ENCODE peak calls at places on chromosomes 7 and 10, in five cellular contexts. D, U, P, Z and Q are unnamed samples.

GRCh38 chr7:30912986-30913671 is 1.5 kb downstream of the AQP1 start:
- DNase-seq in U (no peak), D (no peak), P (no peak), Z (no peak), Q (no peak)

GRCh38 chr7:129053938-129054437 is 923 bp downstream of the TNPO3 start:
- DNase-seq in P (no peak), U (peak; percentile 15), Z (no peak), D (peak; percentile 46), Q (no peak)

GRCh38 chr7:98236366-98237185 is 15.5 kb downstream of the TECPR1 start:
- DNase-seq in D (no peak), P (no peak), Z (no peak), U (no peak), Q (no peak)

GRCh38 chr10:15558136-15558535 is 161.6 kb downstream of the ITGA8 start:
- DNase-seq in D (peak; percentile 89), Z (no peak), P (no peak), U (no peak), Q (peak; percentile 95)

GRCh38 chr7:142508251-142508650 is 241.0 kb upstream of the PRSS1 start:
- DNase-seq in Z (no peak), P (no peak), U (no peak), D (no peak), Q (peak; percentile 77)

GRCh38 chr10:122279725-122280141 is 8.6 kb downstream of the BTBD16 start:
- DNase-seq in D (peak; percentile 51), U (peak; percentile 55), Z (peak; percentile 79), P (peak; percentile 86), Q (peak; percentile 82)

GRCh38 chr7:100951172-100951571 is 1.8 kb downstream of the MUC3A start:
- DNase-seq in Z (peak; percentile 98), P (peak; percentile 89), D (no peak), U (no peak), Q (no peak)

GRCh38 chr7:12456506-12456905 is 52.8 kb upstream of the VWDE start:
- DNase-seq in Z (no peak), D (no peak), P (no peak), U (no peak), Q (no peak)

GRCh38 chr10:938954-939678 is 7.6 kb upstream of the LARP4B start:
- DNase-seq in Z (no peak), D (no peak), P (no peak), U (no peak), Q (no peak)

GRCh38 chr10:73744690-73744994 is 470 bp downstream of the SEC24C start:
- DNase-seq in U (no peak), P (no peak), Z (no peak), D (peak; percentile 87), Q (peak; percentile 66)

GRCh38 chr7:100675581-100676350 is 2.2 kb downstream of the GNB2 start:
- DNase-seq in D (peak; percentile 79), U (peak; percentile 68), Z (peak; percentile 77), P (peak; percentile 80), Q (peak; percentile 30)

GRCh38 chr7:41599760-41600159 is 103.1 kb downstream of the INHBA start:
- DNase-seq in P (peak; percentile 92), D (no peak), U (no peak), Z (peak; percentile 72), Q (no peak)

GRCh38 chr10:42875792-42876191 is 93.2 kb downstream of the BMS1 start:
- DNase-seq in U (no peak), P (no peak), Z (no peak), D (peak; percentile 65), Q (no peak)

GRCh38 chr7:44971991-44972441 is 6.8 kb downstream of the MYO1G start:
- DNase-seq in Z (no peak), P (no peak), U (no peak), D (no peak), Q (no peak)

GRCh38 chr10:124267911-124268549 is 150.7 kb downstream of the OAT start:
- DNase-seq in U (no peak), D (no peak), P (no peak), Z (no peak), Q (no peak)

GRCh38 chr7:129502708-129503685 is 666 bp downstream of the SMKR1 start:
- DNase-seq in D (peak; percentile 14), Z (peak; percentile 60), U (peak; percentile 43), P (peak; percentile 63), Q (no peak)

GRCh38 chr7:65269150-65269856 is 104.4 kb upstream of the ZNF92 start:
- DNase-seq in Z (peak; percentile 96), U (peak; percentile 94), D (peak; percentile 57), P (peak; percentile 93), Q (peak; percentile 6)

GRCh38 chr7:106110885-106111670 is 1.0 kb downstream of the SYPL1 start:
- DNase-seq in Z (no peak), D (peak; percentile 69), U (no peak), P (no peak), Q (no peak)

GRCh38 chr7:85464042-85464651 is 277.3 kb upstream of the SEMA3D start:
- DNase-seq in D (no peak), U (no peak), Z (no peak), P (no peak), Q (no peak)

GRCh38 chr10:79155301-79156081 is 86.7 kb downstream of the ZMIZ1 start:
- DNase-seq in U (no peak), Z (no peak), P (no peak), D (peak; percentile 75), Q (no peak)

GRCh38 chr7:39069046-39069445 is 91.3 kb downstream of the POU6F2 start:
- DNase-seq in D (no peak), P (no peak), Z (peak; percentile 31), U (no peak), Q (no peak)

GRCh38 chr10:7861509-7862120 is 43.3 kb downstream of the TAF3 start:
- DNase-seq in U (no peak), P (no peak), D (peak; percentile 12), Z (no peak), Q (no peak)

GRCh38 chr10:88791924-88792323 is 10.6 kb upstream of the LIPM start:
- DNase-seq in D (peak; percentile 45), P (no peak), Z (peak; percentile 56), U (peak; percentile 8), Q (peak; percentile 17)

GRCh38 chr7:81004098-81004497 is 85.2 kb upstream of the SEMA3C start:
- DNase-seq in Z (no peak), U (no peak), P (no peak), D (peak; percentile 13), Q (peak; percentile 86)

GRCh38 chr7:107045195-107045960 is 873 bp downstream of the PRKAR2B start:
- DNase-seq in U (peak; percentile 35), P (no peak), Z (no peak), D (no peak), Q (no peak)

GRCh38 chr7:115004121-115004520 is 82.2 kb downstream of the MDFIC start:
- DNase-seq in U (no peak), Z (no peak), P (no peak), D (no peak), Q (no peak)

GRCh38 chr10:51588984-51589383 is 110.4 kb downstream of the CSTF2T start:
- DNase-seq in D (no peak), P (no peak), Z (no peak), U (no peak), Q (no peak)

GRCh38 chr7:117548035-117548434 is 68.2 kb downstream of the CFTR start:
- DNase-seq in U (no peak), Z (no peak), P (no peak), D (no peak), Q (no peak)

GRCh38 chr7:117555260-117555659 is 75.4 kb downstream of the CFTR start:
- DNase-seq in D (no peak), P (no peak), Z (no peak), U (no peak), Q (no peak)

GRCh38 chr7:117550625-117551024 is 70.8 kb downstream of the CFTR start:
- DNase-seq in D (no peak), P (no peak), U (no peak), Z (no peak), Q (no peak)
- H2BK12ac ChIP-seq in D (no peak overlapping the region), P (no peak overlapping the region), U (no peak overlapping the region), Z (no peak overlapping the region), Q (no peak overlapping the region)

GRCh38 chr7:17506601-17507000 is 208.1 kb downstream of the AHR start:
- DNase-seq in U (no peak), P (no peak), D (no peak), Z (no peak), Q (no peak)
- H3K14ac ChIP-seq in U (no peak overlapping the region), P (no peak overlapping the region), D (no peak overlapping the region), Z (no peak overlapping the region), Q (no peak overlapping the region)

GRCh38 chr10:114073787-114074186 is 30.1 kb downstream of the ADRB1 start:
- DNase-seq in Z (no peak), D (no peak), U (no peak), P (no peak), Q (no peak)

GRCh38 chr10:114070710-114071109 is 27.0 kb downstream of the ADRB1 start:
- DNase-seq in U (no peak), D (no peak), Z (no peak), P (no peak), Q (no peak)

GRCh38 chr10:114064151-114065045 is 20.7 kb downstream of the ADRB1 start:
- DNase-seq in P (no peak), D (peak; percentile 7), U (no peak), Z (no peak), Q (no peak)

GRCh38 chr10:114071188-114071587 is 27.5 kb downstream of the ADRB1 start:
- DNase-seq in D (no peak), Z (no peak), P (no peak), U (no peak), Q (no peak)

GRCh38 chr10:114068054-114068707 is 24.5 kb downstream of the ADRB1 start:
- DNase-seq in D (peak; percentile 20), U (no peak), P (no peak), Z (no peak), Q (no peak)
- H3K9ac ChIP-seq in D (no peak overlapping the region), U (no peak overlapping the region), P (no peak overlapping the region), Z (no peak overlapping the region), Q (no peak overlapping the region)

GRCh38 chr7:159136013-159136412 is 8.7 kb downstream of the VIPR2 start:
- DNase-seq in U (no peak), Z (no peak), D (no peak), P (no peak), Q (no peak)
- H2BK12ac ChIP-seq in U (no peak overlapping the region), Z (no peak overlapping the region), D (no peak overlapping the region), P (no peak overlapping the region), Q (no peak overlapping the region)